ENCODE peak calls at places on chromosomes 4 and X, in eight cellular contexts. Q, P, M, S, B, U, Y and L are unnamed samples.

GRCh38 chr4:109966891-109967481 is 54.3 kb downstream of the EGF start:
- DNase-seq in Q (no peak), P (no peak), M (no peak), S (no peak), B (no peak), U (no peak), Y (no peak), L (no peak)

GRCh38 chrX:148426467-148426866 is 74.0 kb upstream of the AFF2 start:
- DNase-seq in Q (no peak), P (no peak), M (no peak), S (peak; percentile 34), B (no peak), U (no peak), Y (no peak), L (no peak)

GRCh38 chrX:149937881-149938426 is 337 bp downstream of the EOLA2 start:
- DNase-seq in Q (no peak), P (peak; percentile 92), M (peak; percentile 49), S (peak; percentile 20), B (peak; percentile 65), U (peak; percentile 8), Y (peak; percentile 8), L (peak; percentile 37)

GRCh38 chrX:135086197-135086854 is 34.0 kb downstream of the ETDB start:
- DNase-seq in Q (peak; percentile 15), P (no peak), M (no peak), S (peak; percentile 82), B (no peak), U (peak; percentile 48), Y (peak; percentile 9), L (no peak)

GRCh38 chrX:37697169-37697760 is 11.7 kb downstream of the XK start:
- DNase-seq in Q (no peak), P (no peak), M (no peak), S (no peak), B (no peak), U (no peak), Y (no peak), L (no peak)

GRCh38 chr4:168411318-168412150 is 68.8 kb downstream of the DDX60L start:
- DNase-seq in Q (no peak), P (no peak), M (no peak), S (no peak), B (no peak), U (no peak), Y (no peak), L (no peak)

GRCh38 chr4:147518846-147519767 is 38.2 kb downstream of the EDNRA start:
- DNase-seq in Q (peak; percentile 28), P (no peak), M (peak; percentile 44), S (peak; percentile 84), B (no peak), U (peak; percentile 23), Y (peak; percentile 5), L (peak; percentile 57)

GRCh38 chr4:190017357-190018200 is 9.5 kb downstream of the FRG2 start:
- DNase-seq in Q (no peak), P (peak; percentile 47), M (no peak), S (peak; percentile 54), B (no peak), U (no peak), Y (no peak), L (no peak)

GRCh38 chr4:151276787-151277557 is at the start of gene PRSS48:
- DNase-seq in Q (no peak), P (no peak), M (peak; percentile 53), S (peak; percentile 92), B (peak; percentile 73), U (peak; percentile 1), Y (peak; percentile 2), L (peak; percentile 67)

GRCh38 chr4:123476089-123476488 is 79.5 kb downstream of the SPRY1 start:
- DNase-seq in Q (no peak), P (no peak), M (no peak), S (no peak), B (no peak), U (no peak), Y (no peak), L (no peak)

GRCh38 chrX:41313419-41313818 is 20.5 kb upstream of the DDX3X start:
- DNase-seq in Q (no peak), P (peak; percentile 37), M (no peak), S (no peak), B (no peak), U (no peak), Y (no peak), L (no peak)

GRCh38 chr4:152983774-152984411 is 47.8 kb downstream of the FHDC1 start:
- DNase-seq in Q (no peak), P (peak; percentile 41), M (no peak), S (no peak), B (no peak), U (no peak), Y (no peak), L (no peak)

GRCh38 chr4:104490096-104490769 is 4.5 kb downstream of the CXXC4 start:
- DNase-seq in Q (peak; percentile 83), P (no peak), M (no peak), S (peak; percentile 68), B (no peak), U (no peak), Y (no peak), L (peak; percentile 39)

GRCh38 chr4:10456270-10457254 is 664 bp downstream of the ZNF518B start:
- DNase-seq in Q (no peak), P (peak; percentile 91), M (peak; percentile 70), S (peak; percentile 79), B (peak; percentile 70), U (peak; percentile 60), Y (peak; percentile 44), L (peak; percentile 48)

GRCh38 chr4:6200011-6200921 is at the start of gene JAKMIP1:
- DNase-seq in Q (no peak), P (peak; percentile 89), M (peak; percentile 68), S (peak; percentile 80), B (peak; percentile 44), U (peak; percentile 83), Y (peak; percentile 77), L (peak; percentile 66)

GRCh38 chr4:169618286-169618685 is 2.1 kb upstream of the CLCN3 start:
- DNase-seq in Q (no peak), P (no peak), M (no peak), S (no peak), B (no peak), U (no peak), Y (no peak), L (no peak)

GRCh38 chrX:108168961-108169740 is 77.6 kb downstream of the ATG4A start:
- DNase-seq in Q (no peak), P (no peak), M (no peak), S (no peak), B (no peak), U (no peak), Y (no peak), L (no peak)

GRCh38 chr4:14770025-14770424 is 232.3 kb upstream of the CPEB2 start:
- DNase-seq in Q (no peak), P (no peak), M (no peak), S (no peak), B (no peak), U (no peak), Y (no peak), L (no peak)

GRCh38 chrX:6449946-6450345 is 85.0 kb downstream of the VCX3A start:
- DNase-seq in Q (no peak), P (no peak), M (no peak), S (no peak), B (no peak), U (no peak), Y (no peak), L (no peak)

GRCh38 chr4:2262145-2262943 is 435 bp upstream of the MXD4 start:
- DNase-seq in Q (peak; percentile 91), P (peak; percentile 100), M (peak; percentile 100), S (peak; percentile 99), B (peak; percentile 100), U (peak; percentile 98), Y (peak; percentile 98), L (peak; percentile 100)

GRCh38 chr4:2262944-2263250 is 988 bp upstream of the MXD4 start:
- DNase-seq in Q (no peak), P (no peak), M (no peak), S (no peak), B (no peak), U (no peak), Y (no peak), L (no peak)

GRCh38 chr4:2264481-2265041 is 2.7 kb upstream of the MXD4 start:
- DNase-seq in Q (no peak), P (no peak), M (peak; percentile 19), S (no peak), B (no peak), U (no peak), Y (no peak), L (peak; percentile 50)

GRCh38 chr4:2265113-2266110 is 3.5 kb upstream of the MXD4 start:
- DNase-seq in Q (no peak), P (peak; percentile 76), M (peak; percentile 13), S (no peak), B (no peak), U (no peak), Y (no peak), L (peak; percentile 12)

GRCh38 chr4:2263701-2264321 is 1.9 kb upstream of the MXD4 start:
- DNase-seq in Q (no peak), P (peak; percentile 77), M (peak; percentile 14), S (no peak), B (peak; percentile 66), U (no peak), Y (no peak), L (peak; percentile 13)
- H3K27ac ChIP-seq in Q (no peak overlapping the region), P (peak overlapping the region; percentile 99), M (no peak overlapping the region), S (no peak overlapping the region), B (no peak overlapping the region), U (no peak overlapping the region), Y (peak overlapping the region; percentile 4), L (no peak overlapping the region)

GRCh38 chr4:176271749-176272148 is 2.7 kb upstream of the ASB5 start:
- DNase-seq in Q (no peak), P (no peak), M (no peak), S (no peak), B (no peak), U (no peak), Y (no peak), L (no peak)
- H3K27ac ChIP-seq in Q (no peak overlapping the region), P (no peak overlapping the region), M (no peak overlapping the region), S (no peak overlapping the region), B (no peak overlapping the region), U (no peak overlapping the region), Y (no peak overlapping the region), L (no peak overlapping the region)

DNA sequence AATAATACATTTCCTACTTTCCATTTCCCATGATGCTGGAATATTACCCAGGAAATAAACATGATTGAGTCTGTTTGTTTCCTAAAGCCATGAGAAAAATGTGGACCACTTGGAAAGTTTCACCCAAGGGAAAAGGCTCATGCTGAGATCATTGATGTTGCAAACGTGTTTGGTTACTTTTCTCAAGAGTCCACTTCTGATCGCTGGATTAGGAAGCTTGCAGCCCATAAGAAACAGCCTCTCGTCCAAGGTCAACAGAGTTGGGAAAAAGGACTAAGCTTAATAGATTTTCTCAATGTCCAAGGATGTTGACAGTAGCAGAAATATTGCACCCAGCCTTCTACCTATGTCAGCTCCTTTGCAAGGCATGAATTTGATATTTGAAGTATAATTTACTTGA is 65.8 kb upstream of the BLTP1 start:
- DNase-seq in Q (no peak), P (no peak), M (no peak), S (no peak), B (no peak), U (no peak), Y (no peak), L (no peak)
- H3K27ac ChIP-seq in Q (no peak overlapping the region), P (no peak overlapping the region), M (no peak overlapping the region), S (no peak overlapping the region), B (no peak overlapping the region), U (no peak overlapping the region), Y (no peak overlapping the region), L (no peak overlapping the region)

DNA sequence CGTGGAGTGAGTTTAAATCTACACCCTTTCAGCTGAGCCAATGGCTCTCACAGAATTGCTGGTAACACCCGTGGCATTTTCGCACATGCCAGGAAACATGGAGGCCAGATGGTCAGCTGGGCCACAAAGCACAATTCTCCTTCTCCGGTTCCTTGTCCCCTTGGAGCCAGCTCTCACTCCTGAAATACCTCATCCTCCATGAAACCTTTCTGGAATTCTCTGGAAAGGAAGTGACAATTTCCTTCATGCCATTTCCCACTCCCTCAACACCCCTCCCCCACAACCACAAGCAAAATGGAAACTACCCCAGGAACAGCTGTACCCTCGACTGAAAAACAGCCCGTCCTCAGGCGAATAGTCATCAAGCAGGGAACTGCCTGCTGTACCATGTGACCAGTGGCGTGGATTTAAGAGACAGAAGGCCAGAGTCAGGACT is 24.7 kb downstream of the ELF4 start:
- DNase-seq in Q (no peak), P (no peak), M (no peak), S (no peak), B (no peak), U (no peak), Y (no peak), L (no peak)
- H3K27ac ChIP-seq in Q (peak overlapping the region; percentile 93), P (peak overlapping the region; percentile 85), M (peak overlapping the region; percentile 56), S (no peak overlapping the region), B (no peak overlapping the region), U (peak overlapping the region; percentile 3), Y (peak overlapping the region; percentile 76), L (no peak overlapping the region)